ENCODE peak calls at places on chromosome 22, in four cellular contexts. E is IMR-90, Y is H9, K is H1. T is an unnamed sample.

GRCh38 chr22:17398159-17398558 is 28.9 kb downstream of the CECR2 start:
- DNase-seq in K (no peak), Y (no peak), E (no peak), T (no peak)

GRCh38 chr22:44166877-44167276 is 13.8 kb upstream of the PARVG start:
- DNase-seq in E (no peak), K (no peak), Y (no peak), T (no peak)

GRCh38 chr22:36287881-36288515 is 35.1 kb downstream of the APOL1 start:
- DNase-seq in K (no peak), Y (no peak), E (no peak), T (no peak)

GRCh38 chr22:43895986-43896645 is 4.3 kb upstream of the PNPLA5 start:
- DNase-seq in K (no peak), E (no peak), Y (peak), T (peak)

GRCh38 chr22:27581688-27582087 is 219.9 kb downstream of the MN1 start:
- DNase-seq in E (peak), K (no peak), Y (no peak), T (no peak)

GRCh38 chr22:30640839-30641430 is 5.4 kb downstream of the SLC35E4 start:
- DNase-seq in K (no peak), E (no peak), Y (no peak), T (no peak)

GRCh38 chr22:42805016-42805997 is 51.8 kb downstream of the ARFGAP3 start:
- DNase-seq in Y (peak), E (no peak), K (no peak), T (no peak)

GRCh38 chr22:37370306-37370979 is 56.8 kb downstream of the ELFN2 start:
- DNase-seq in Y (no peak), E (no peak), K (no peak), T (no peak)

GRCh38 chr22:43451651-43452050 is 39.8 kb downstream of the MPPED1 start:
- DNase-seq in K (no peak), E (no peak), Y (peak), T (no peak)

GRCh38 chr22:37401401-37401859 is 25.8 kb downstream of the ELFN2 start:
- DNase-seq in Y (no peak), K (no peak), E (peak), T (no peak)

GRCh38 chr22:30649430-30650007 is 13.9 kb downstream of the SLC35E4 start:
- DNase-seq in Y (peak), K (no peak), E (peak), T (peak)

GRCh38 chr22:28105988-28106387 is 186.9 kb upstream of the PITPNB start:
- DNase-seq in K (no peak), Y (no peak), E (no peak), T (no peak)

GRCh38 chr22:30875481-30876215 is 92.9 kb downstream of the MORC2 start:
- DNase-seq in Y (no peak), E (no peak), K (no peak), T (no peak)

GRCh38 chr22:42336527-42337227 is 66.2 kb upstream of the TCF20 start:
- DNase-seq in Y (no peak), K (no peak), E (no peak), T (no peak)

GRCh38 chr22:39946571-39947407 is 13.4 kb upstream of the TMA7B start:
- DNase-seq in Y (no peak), K (no peak), E (no peak), T (peak)

GRCh38 chr22:46997311-46997970 is 235.0 kb downstream of the TBC1D22A start:
- DNase-seq in E (no peak), Y (no peak), K (no peak), T (no peak)
- H3K56ac ChIP-seq in E (no peak), Y (no peak), K (no peak), T (no peak)

DNA sequence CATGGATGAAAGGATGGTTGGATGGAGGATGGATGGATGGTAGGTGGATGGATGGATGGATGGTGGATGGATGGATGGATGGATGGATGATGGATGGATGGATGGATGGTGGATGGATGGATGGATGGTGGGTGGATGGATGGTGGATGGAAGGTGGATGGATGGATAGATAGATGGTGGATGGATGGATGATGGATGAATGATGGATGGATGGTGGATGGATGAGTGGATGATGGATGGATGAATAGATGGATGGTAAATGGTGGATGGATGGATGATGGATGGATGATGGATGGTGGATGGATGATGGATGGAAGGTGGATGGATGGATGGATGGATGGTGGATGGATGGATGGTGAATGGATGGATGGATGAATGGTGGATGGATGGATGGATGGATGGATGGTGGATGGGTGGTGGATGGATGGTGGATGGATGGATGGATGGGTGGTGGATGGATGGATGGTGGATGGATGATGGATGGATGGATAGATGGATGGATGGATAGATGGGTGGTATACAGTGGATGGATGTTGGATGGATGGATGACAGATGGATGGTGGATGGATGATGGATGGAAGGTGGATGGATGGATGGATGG is 350.8 kb downstream of the BRD1 start:
- DNase-seq in K (no peak), E (no peak), Y (no peak), T (no peak)
- H4K8ac ChIP-seq in K (no peak), E (no peak), Y (no peak), T (no peak)

DNA sequence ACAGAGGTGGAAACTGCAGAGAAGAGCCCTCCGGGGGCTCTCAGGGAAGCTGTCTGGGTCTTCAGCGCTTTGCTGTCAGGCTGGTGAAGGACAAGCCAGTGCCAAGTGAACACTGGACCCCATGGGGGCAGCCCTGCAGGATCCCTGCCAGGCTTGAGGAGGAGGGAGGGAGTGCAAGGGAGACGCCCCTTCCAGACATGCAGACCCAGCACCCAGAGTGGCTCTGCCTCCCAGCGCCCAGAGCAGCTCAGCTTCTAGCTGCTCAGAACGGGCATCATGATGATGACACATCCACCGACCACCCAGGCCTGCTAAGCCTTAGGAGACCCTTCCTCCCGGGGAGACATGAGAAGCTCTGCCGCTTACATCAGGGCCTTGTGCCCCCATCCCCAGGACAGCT is 39.7 kb downstream of the TBX1 start:
- DNase-seq in E (no peak), Y (no peak), K (no peak), T (no peak)
- H3K56ac ChIP-seq in E (no peak), Y (no peak), K (no peak), T (no peak)

GRCh38 chr22:33341611-33342010 is 283.4 kb upstream of the SYN3 start:
- DNase-seq in Y (no peak), K (no peak), E (no peak), T (no peak)
- H4K8ac ChIP-seq in Y (no peak), K (no peak), E (no peak), T (no peak)

DNA sequence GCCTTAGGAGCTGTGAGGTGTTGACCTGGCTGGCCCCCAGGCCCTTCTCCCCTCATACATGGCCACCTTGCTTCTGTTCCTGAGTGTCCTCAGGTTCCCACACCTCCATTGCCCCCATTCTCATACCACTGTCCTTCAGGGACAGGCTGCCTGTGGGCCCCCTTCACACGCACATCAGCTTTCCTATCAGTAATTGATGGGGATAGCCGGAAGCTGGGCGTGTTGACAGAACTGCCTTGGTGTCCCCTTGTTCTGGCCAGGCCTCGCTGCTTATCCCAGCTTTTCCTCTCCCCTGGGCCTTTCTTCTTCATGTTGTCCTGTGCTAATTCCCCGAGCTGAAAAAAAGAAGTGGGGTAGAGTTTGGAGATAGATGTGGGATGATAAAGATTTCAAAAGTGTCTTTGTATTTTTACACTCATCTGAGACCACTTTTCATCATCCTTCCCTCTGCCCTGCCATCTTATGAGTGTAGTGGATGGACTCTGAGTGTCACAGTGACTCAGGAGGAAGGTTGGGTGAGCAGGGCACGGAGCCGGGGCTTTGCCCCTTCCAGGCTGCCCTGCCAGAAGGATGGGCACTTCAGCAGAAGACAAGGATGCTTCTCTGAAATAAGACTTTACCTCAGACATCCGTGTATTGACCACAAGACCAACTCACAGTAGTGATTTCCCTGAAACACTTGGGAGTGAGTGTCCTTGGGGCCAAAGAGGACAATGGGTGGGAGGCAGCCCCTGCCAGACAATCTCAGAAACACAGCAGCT is 42.8 kb downstream of the MED15 start:
- DNase-seq in K (no peak), E (no peak), Y (no peak), T (no peak)
- H3K56ac ChIP-seq in K (no peak), E (no peak), Y (no peak), T (peak)